ENCODE peak calls at places on chromosomes 11 and 22, in eight cellular contexts. One of them, this sample, is unnamed.

GRCh38 chr11:44016129-44016528 is 31.7 kb upstream of the ACCSL start:
- DNase-seq in mesothelial cell of epicardium: no peak
- DNase-seq in esophagus muscularis mucosa: no peak
- DNase-seq in lower leg skin: peak
- DNase-seq in IMR-90: peak
- DNase-seq in tibial artery: peak
- DNase-seq in lower lobe of right lung: no peak
- DNase-seq in activated B cell treated with CpG ODN at 0.5 μM for 24 hours: no peak
- DNase-seq in this sample: peak

GRCh38 chr11:408154-409007 is 6.4 kb downstream of the SIGIRR start:
- DNase-seq in esophagus muscularis mucosa: no peak
- DNase-seq in tibial artery: peak
- DNase-seq in lower lobe of right lung: peak
- DNase-seq in IMR-90: no peak
- DNase-seq in mesothelial cell of epicardium: no peak
- DNase-seq in lower leg skin: no peak
- DNase-seq in activated B cell treated with CpG ODN at 0.5 μM for 24 hours: no peak
- DNase-seq in this sample: no peak

GRCh38 chr11:64652586-64653387 is 61.8 kb downstream of the SLC22A12 start:
- DNase-seq in lower leg skin: peak
- DNase-seq in activated B cell treated with CpG ODN at 0.5 μM for 24 hours: peak
- DNase-seq in IMR-90: peak
- DNase-seq in esophagus muscularis mucosa: no peak
- DNase-seq in lower lobe of right lung: peak
- DNase-seq in tibial artery: peak
- DNase-seq in mesothelial cell of epicardium: peak
- DNase-seq in this sample: no peak

GRCh38 chr11:13939952-13940610 is 22.4 kb upstream of the SPON1 start:
- DNase-seq in esophagus muscularis mucosa: no peak
- DNase-seq in tibial artery: no peak
- DNase-seq in lower leg skin: no peak
- DNase-seq in activated B cell treated with CpG ODN at 0.5 μM for 24 hours: no peak
- DNase-seq in mesothelial cell of epicardium: no peak
- DNase-seq in IMR-90: no peak
- DNase-seq in lower lobe of right lung: no peak
- DNase-seq in this sample: no peak

GRCh38 chr11:125494987-125495725 is 909 bp downstream of the FEZ1 start:
- DNase-seq in mesothelial cell of epicardium: peak
- DNase-seq in activated B cell treated with CpG ODN at 0.5 μM for 24 hours: peak
- DNase-seq in IMR-90: peak
- DNase-seq in tibial artery: peak
- DNase-seq in lower lobe of right lung: no peak
- DNase-seq in lower leg skin: peak
- DNase-seq in esophagus muscularis mucosa: peak
- DNase-seq in this sample: no peak

GRCh38 chr11:96145163-96145585 is 197.8 kb downstream of the MAML2 start:
- DNase-seq in activated B cell treated with CpG ODN at 0.5 μM for 24 hours: no peak
- DNase-seq in IMR-90: no peak
- DNase-seq in lower lobe of right lung: no peak
- DNase-seq in mesothelial cell of epicardium: no peak
- DNase-seq in lower leg skin: no peak
- DNase-seq in tibial artery: no peak
- DNase-seq in esophagus muscularis mucosa: no peak
- DNase-seq in this sample: no peak

GRCh38 chr11:7571640-7572000 is 57.8 kb downstream of the PPFIBP2 start:
- DNase-seq in tibial artery: peak
- DNase-seq in activated B cell treated with CpG ODN at 0.5 μM for 24 hours: no peak
- DNase-seq in esophagus muscularis mucosa: no peak
- DNase-seq in lower lobe of right lung: peak
- DNase-seq in lower leg skin: peak
- DNase-seq in mesothelial cell of epicardium: no peak
- DNase-seq in IMR-90: peak
- DNase-seq in this sample: no peak

GRCh38 chr22:47030881-47031627 is 268.6 kb downstream of the TBC1D22A start:
- DNase-seq in esophagus muscularis mucosa: no peak
- DNase-seq in activated B cell treated with CpG ODN at 0.5 μM for 24 hours: no peak
- DNase-seq in mesothelial cell of epicardium: no peak
- DNase-seq in lower lobe of right lung: peak
- DNase-seq in lower leg skin: no peak
- DNase-seq in IMR-90: no peak
- DNase-seq in tibial artery: peak
- DNase-seq in this sample: no peak

GRCh38 chr11:65254724-65255123 is 7.0 kb upstream of the POLA2 start:
- DNase-seq in tibial artery: no peak
- DNase-seq in activated B cell treated with CpG ODN at 0.5 μM for 24 hours: no peak
- DNase-seq in IMR-90: peak
- DNase-seq in lower lobe of right lung: no peak
- DNase-seq in lower leg skin: no peak
- DNase-seq in esophagus muscularis mucosa: no peak
- DNase-seq in mesothelial cell of epicardium: no peak
- DNase-seq in this sample: no peak

GRCh38 chr11:120215634-120216033 is 4.8 kb downstream of the OAF start:
- DNase-seq in IMR-90: peak
- DNase-seq in esophagus muscularis mucosa: no peak
- DNase-seq in activated B cell treated with CpG ODN at 0.5 μM for 24 hours: no peak
- DNase-seq in lower lobe of right lung: no peak
- DNase-seq in lower leg skin: no peak
- DNase-seq in mesothelial cell of epicardium: no peak
- DNase-seq in tibial artery: no peak
- DNase-seq in this sample: no peak

GRCh38 chr11:18111005-18111404 is 5.1 kb upstream of the SAAL1 start:
- DNase-seq in tibial artery: no peak
- DNase-seq in esophagus muscularis mucosa: no peak
- DNase-seq in IMR-90: no peak
- DNase-seq in activated B cell treated with CpG ODN at 0.5 μM for 24 hours: no peak
- DNase-seq in mesothelial cell of epicardium: no peak
- DNase-seq in lower lobe of right lung: no peak
- DNase-seq in lower leg skin: no peak
- DNase-seq in this sample: no peak

GRCh38 chr11:130891326-130891725 is 25.0 kb downstream of the SNX19 start:
- DNase-seq in esophagus muscularis mucosa: no peak
- DNase-seq in mesothelial cell of epicardium: no peak
- DNase-seq in IMR-90: peak
- DNase-seq in tibial artery: no peak
- DNase-seq in activated B cell treated with CpG ODN at 0.5 μM for 24 hours: no peak
- DNase-seq in lower lobe of right lung: no peak
- DNase-seq in lower leg skin: no peak
- DNase-seq in this sample: no peak

GRCh38 chr11:19025799-19026406 is 34.6 kb downstream of the MRGPRX2 start:
- DNase-seq in tibial artery: no peak
- DNase-seq in lower leg skin: no peak
- DNase-seq in mesothelial cell of epicardium: no peak
- DNase-seq in IMR-90: peak
- DNase-seq in esophagus muscularis mucosa: no peak
- DNase-seq in activated B cell treated with CpG ODN at 0.5 μM for 24 hours: no peak
- DNase-seq in lower lobe of right lung: no peak
- DNase-seq in this sample: no peak

GRCh38 chr11:12354750-12355545 is 22.4 kb upstream of the PARVA start:
- DNase-seq in esophagus muscularis mucosa: no peak
- DNase-seq in IMR-90: no peak
- DNase-seq in tibial artery: no peak
- DNase-seq in lower lobe of right lung: no peak
- DNase-seq in lower leg skin: no peak
- DNase-seq in mesothelial cell of epicardium: no peak
- DNase-seq in activated B cell treated with CpG ODN at 0.5 μM for 24 hours: no peak
- DNase-seq in this sample: no peak

GRCh38 chr11:73971175-73971719 is 11.4 kb downstream of the UCP2 start:
- DNase-seq in mesothelial cell of epicardium: no peak
- DNase-seq in esophagus muscularis mucosa: no peak
- DNase-seq in activated B cell treated with CpG ODN at 0.5 μM for 24 hours: no peak
- DNase-seq in lower leg skin: no peak
- DNase-seq in lower lobe of right lung: no peak
- DNase-seq in IMR-90: no peak
- DNase-seq in tibial artery: no peak
- DNase-seq in this sample: no peak

GRCh38 chr11:66973956-66974585 is 1.0 kb upstream of the C11orf86 start:
- DNase-seq in tibial artery: no peak
- DNase-seq in IMR-90: no peak
- DNase-seq in lower leg skin: no peak
- DNase-seq in esophagus muscularis mucosa: no peak
- DNase-seq in activated B cell treated with CpG ODN at 0.5 μM for 24 hours: no peak
- DNase-seq in lower lobe of right lung: no peak
- DNase-seq in mesothelial cell of epicardium: no peak
- DNase-seq in this sample: no peak

GRCh38 chr11:133889188-133889587 is 43.9 kb upstream of the SPATA19 start:
- DNase-seq in mesothelial cell of epicardium: no peak
- DNase-seq in lower lobe of right lung: no peak
- DNase-seq in lower leg skin: peak
- DNase-seq in esophagus muscularis mucosa: no peak
- DNase-seq in IMR-90: no peak
- DNase-seq in tibial artery: no peak
- DNase-seq in activated B cell treated with CpG ODN at 0.5 μM for 24 hours: no peak
- DNase-seq in this sample: no peak

GRCh38 chr11:133157180-133157579 is 375.1 kb downstream of the OPCML start:
- DNase-seq in activated B cell treated with CpG ODN at 0.5 μM for 24 hours: no peak
- DNase-seq in esophagus muscularis mucosa: no peak
- DNase-seq in tibial artery: no peak
- DNase-seq in mesothelial cell of epicardium: no peak
- DNase-seq in lower leg skin: peak
- DNase-seq in IMR-90: no peak
- DNase-seq in lower lobe of right lung: no peak
- DNase-seq in this sample: no peak

GRCh38 chr22:41478891-41479521 is 10.1 kb downstream of the ACO2 start:
- DNase-seq in lower lobe of right lung: peak
- DNase-seq in mesothelial cell of epicardium: no peak
- DNase-seq in esophagus muscularis mucosa: no peak
- DNase-seq in tibial artery: peak
- DNase-seq in activated B cell treated with CpG ODN at 0.5 μM for 24 hours: peak
- DNase-seq in lower leg skin: no peak
- DNase-seq in IMR-90: peak
- DNase-seq in this sample: peak

GRCh38 chr11:118374729-118375128 is 15.3 kb downstream of the UBE4A start:
- DNase-seq in mesothelial cell of epicardium: no peak
- DNase-seq in esophagus muscularis mucosa: no peak
- DNase-seq in IMR-90: no peak
- DNase-seq in lower leg skin: no peak
- DNase-seq in lower lobe of right lung: no peak
- DNase-seq in tibial artery: no peak
- DNase-seq in activated B cell treated with CpG ODN at 0.5 μM for 24 hours: no peak
- DNase-seq in this sample: no peak

GRCh38 chr22:42769574-42770447 is 49.1 kb upstream of the A4GALT start:
- DNase-seq in IMR-90: peak
- DNase-seq in activated B cell treated with CpG ODN at 0.5 μM for 24 hours: peak
- DNase-seq in lower lobe of right lung: peak
- DNase-seq in lower leg skin: no peak
- DNase-seq in esophagus muscularis mucosa: no peak
- DNase-seq in tibial artery: peak
- DNase-seq in mesothelial cell of epicardium: no peak
- DNase-seq in this sample: peak

GRCh38 chr11:2892215-2893020 is 6.8 kb upstream of the CDKN1C start:
- DNase-seq in mesothelial cell of epicardium: peak
- DNase-seq in IMR-90: peak
- DNase-seq in lower lobe of right lung: peak
- DNase-seq in lower leg skin: no peak
- DNase-seq in tibial artery: peak
- DNase-seq in activated B cell treated with CpG ODN at 0.5 μM for 24 hours: peak
- DNase-seq in esophagus muscularis mucosa: no peak
- DNase-seq in this sample: no peak

GRCh38 chr11:103633037-103633788 is 403.2 kb upstream of the DDI1 start:
- DNase-seq in mesothelial cell of epicardium: no peak
- DNase-seq in IMR-90: peak
- DNase-seq in esophagus muscularis mucosa: no peak
- DNase-seq in activated B cell treated with CpG ODN at 0.5 μM for 24 hours: no peak
- DNase-seq in tibial artery: no peak
- DNase-seq in lower lobe of right lung: no peak
- DNase-seq in lower leg skin: no peak
- DNase-seq in this sample: no peak
- TF ChIP-seq CTCF in mesothelial cell of epicardium: no peak
- TF ChIP-seq CTCF in IMR-90: no peak
- TF ChIP-seq CTCF in esophagus muscularis mucosa: no peak
- TF ChIP-seq CTCF in activated B cell treated with CpG ODN at 0.5 μM for 24 hours: no peak
- TF ChIP-seq CTCF in tibial artery: no peak
- TF ChIP-seq CTCF in lower lobe of right lung: no peak
- TF ChIP-seq CTCF in lower leg skin: no peak
- TF ChIP-seq CTCF in this sample: no peak

DNA sequence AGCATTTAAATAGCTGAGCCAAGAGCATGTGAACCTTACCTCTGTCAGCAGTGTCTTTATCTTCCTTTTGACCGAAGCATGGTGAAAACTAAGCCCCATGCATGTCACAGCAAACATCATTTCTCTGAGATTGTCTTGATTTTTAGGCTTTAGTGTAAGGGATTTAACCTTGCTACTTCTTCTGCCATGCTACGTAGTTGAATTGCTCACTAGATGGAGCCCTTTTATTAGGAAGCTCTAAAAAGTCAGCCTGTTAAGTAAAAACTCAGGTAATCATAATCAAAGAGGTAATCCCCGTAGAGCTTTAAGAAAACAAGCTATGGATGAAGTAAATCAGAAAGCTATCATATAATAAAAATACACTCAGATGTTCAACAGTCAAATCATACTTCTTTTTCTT is 149.5 kb downstream of the PGR start:
- DNase-seq in activated B cell treated with CpG ODN at 0.5 μM for 24 hours: no peak
- DNase-seq in IMR-90: peak
- DNase-seq in lower lobe of right lung: no peak
- DNase-seq in esophagus muscularis mucosa: no peak
- DNase-seq in mesothelial cell of epicardium: no peak
- DNase-seq in lower leg skin: no peak
- DNase-seq in tibial artery: no peak
- DNase-seq in this sample: no peak
- TF ChIP-seq CTCF in activated B cell treated with CpG ODN at 0.5 μM for 24 hours: no peak
- TF ChIP-seq CTCF in IMR-90: peak
- TF ChIP-seq CTCF in lower lobe of right lung: peak
- TF ChIP-seq CTCF in esophagus muscularis mucosa: peak
- TF ChIP-seq CTCF in mesothelial cell of epicardium: no peak
- TF ChIP-seq CTCF in lower leg skin: no peak
- TF ChIP-seq CTCF in tibial artery: peak
- TF ChIP-seq CTCF in this sample: peak

GRCh38 chr11:92136792-92137191 is 87.8 kb upstream of the FAT3 start:
- DNase-seq in mesothelial cell of epicardium: no peak
- DNase-seq in IMR-90: no peak
- DNase-seq in esophagus muscularis mucosa: no peak
- DNase-seq in tibial artery: no peak
- DNase-seq in activated B cell treated with CpG ODN at 0.5 μM for 24 hours: no peak
- DNase-seq in lower leg skin: no peak
- DNase-seq in lower lobe of right lung: no peak
- DNase-seq in this sample: no peak
- TF ChIP-seq CTCF in mesothelial cell of epicardium: no peak
- TF ChIP-seq CTCF in IMR-90: no peak
- TF ChIP-seq CTCF in esophagus muscularis mucosa: peak
- TF ChIP-seq CTCF in tibial artery: no peak
- TF ChIP-seq CTCF in activated B cell treated with CpG ODN at 0.5 μM for 24 hours: no peak
- TF ChIP-seq CTCF in lower leg skin: no peak
- TF ChIP-seq CTCF in lower lobe of right lung: no peak
- TF ChIP-seq CTCF in this sample: no peak

GRCh38 chr22:22380098-22381030 is 128.2 kb downstream of the ZNF280B start:
- DNase-seq in IMR-90: no peak
- DNase-seq in lower lobe of right lung: no peak
- DNase-seq in mesothelial cell of epicardium: no peak
- DNase-seq in lower leg skin: no peak
- DNase-seq in esophagus muscularis mucosa: peak
- DNase-seq in activated B cell treated with CpG ODN at 0.5 μM for 24 hours: peak
- DNase-seq in tibial artery: no peak
- DNase-seq in this sample: no peak
- TF ChIP-seq CTCF in IMR-90: no peak
- TF ChIP-seq CTCF in lower lobe of right lung: no peak
- TF ChIP-seq CTCF in mesothelial cell of epicardium: no peak
- TF ChIP-seq CTCF in lower leg skin: no peak
- TF ChIP-seq CTCF in esophagus muscularis mucosa: no peak
- TF ChIP-seq CTCF in activated B cell treated with CpG ODN at 0.5 μM for 24 hours: no peak
- TF ChIP-seq CTCF in tibial artery: no peak
- TF ChIP-seq CTCF in this sample: no peak